ENCODE peak calls at places on chromosome X, in six cellular contexts. X, Y, S, D, U and P are unnamed samples.

GRCh38 chrX:106168107-106168506 is at the start of gene PWWP3B:
- DNase-seq in X (peak), Y (peak), S (no peak), U (peak), D (peak), P (peak)

GRCh38 chrX:30653415-30654131 is at the start of gene GK:
- DNase-seq in X (peak), U (no peak), S (peak), D (peak), Y (no peak), P (no peak)

GRCh38 chrX:139862208-139862607 is 70.6 kb downstream of the ATP11C start:
- DNase-seq in U (no peak), D (no peak), X (no peak), Y (no peak), S (no peak), P (peak)

GRCh38 chrX:13876652-13877051 is 59.8 kb upstream of the GPM6B start:
- DNase-seq in X (peak), Y (no peak), D (no peak), U (no peak), S (peak), P (no peak)

GRCh38 chrX:137545711-137546651 is 19.9 kb upstream of the ZIC3 start:
- DNase-seq in Y (no peak), D (no peak), X (no peak), U (no peak), S (no peak), P (peak)

GRCh38 chrX:23003121-23003520 is 3.4 kb downstream of the DDX53 start:
- DNase-seq in X (peak), Y (no peak), U (no peak), D (no peak), S (peak), P (peak)

GRCh38 chrX:70042399-70043371 is 7.1 kb downstream of the AWAT2 start:
- DNase-seq in X (no peak), S (peak), D (no peak), Y (no peak), U (no peak), P (peak)

GRCh38 chrX:11792461-11793421 is 34.7 kb downstream of the MSL3 start:
- DNase-seq in S (no peak), Y (no peak), X (no peak), D (no peak), U (no peak), P (no peak)

GRCh38 chrX:130084651-130085237 is 25.6 kb downstream of the ELF4 start:
- DNase-seq in Y (no peak), X (no peak), S (no peak), U (no peak), D (no peak), P (no peak)

GRCh38 chrX:149013081-149013480 is 492.0 kb downstream of the IDS start:
- DNase-seq in U (no peak), X (no peak), D (no peak), S (no peak), Y (no peak), P (no peak)

GRCh38 chrX:16155586-16155985 is 11.7 kb upstream of the MAGEB17 start:
- DNase-seq in D (no peak), X (no peak), U (no peak), Y (no peak), S (no peak), P (no peak)

GRCh38 chrX:53321216-53321942 is 40.0 kb upstream of the IQSEC2 start:
- DNase-seq in Y (no peak), D (no peak), S (no peak), U (no peak), X (no peak), P (no peak)

GRCh38 chrX:98141466-98141865 is 1257.8 kb downstream of the RPA4 start:
- DNase-seq in Y (no peak), X (no peak), S (no peak), D (no peak), U (no peak), P (peak)

GRCh38 chrX:7077241-7077909 is 70.1 kb upstream of the STS start:
- DNase-seq in U (no peak), X (no peak), Y (no peak), S (no peak), D (no peak), P (no peak)

GRCh38 chrX:131827935-131828334 is 195.2 kb upstream of the STK26 start:
- DNase-seq in U (no peak), D (peak), S (no peak), X (peak), Y (no peak), P (peak)

GRCh38 chrX:81564851-81565250 is 362.9 kb downstream of the SH3BGRL start:
- DNase-seq in S (no peak), X (no peak), U (peak), D (no peak), Y (no peak), P (peak)

GRCh38 chrX:22467571-22467970 is 194.9 kb downstream of the CBLL2 start:
- DNase-seq in S (no peak), U (no peak), D (no peak), Y (no peak), X (no peak), P (no peak)

GRCh38 chrX:26653050-26653449 is 437.1 kb downstream of the MAGEB5 start:
- DNase-seq in Y (no peak), S (no peak), U (no peak), D (no peak), X (no peak), P (peak)

GRCh38 chrX:150913511-150913910 is 15.0 kb upstream of the CD99L2 start:
- DNase-seq in X (peak), Y (no peak), U (no peak), D (no peak), S (peak), P (no peak)

GRCh38 chrX:78946178-78946896 is 1.1 kb downstream of the P2RY10 start:
- DNase-seq in S (no peak), D (no peak), U (no peak), Y (no peak), X (no peak), P (no peak)
- H3K4me3 ChIP-seq in S (no peak), D (no peak), U (no peak), Y (no peak), X (no peak), P (no peak)

GRCh38 chrX:113399501-113400192 is 559.0 kb upstream of the AMOT start:
- DNase-seq in Y (no peak), X (peak), U (no peak), S (no peak), D (no peak), P (no peak)

GRCh38 chrX:113400193-113400704 is 559.6 kb upstream of the AMOT start:
- DNase-seq in X (no peak), Y (peak), D (no peak), S (no peak), U (peak), P (peak)
- H3K4ac ChIP-seq in X (no peak), Y (no peak), D (no peak), S (no peak), U (no peak), P (no peak)

GRCh38 chrX:41116948-41117347 is 31.7 kb downstream of the USP9X start:
- DNase-seq in U (no peak), S (no peak), X (no peak), Y (no peak), D (no peak), P (no peak)
- H3K4me3 ChIP-seq in U (peak), S (no peak), X (no peak), Y (no peak), D (no peak), P (no peak)

DNA sequence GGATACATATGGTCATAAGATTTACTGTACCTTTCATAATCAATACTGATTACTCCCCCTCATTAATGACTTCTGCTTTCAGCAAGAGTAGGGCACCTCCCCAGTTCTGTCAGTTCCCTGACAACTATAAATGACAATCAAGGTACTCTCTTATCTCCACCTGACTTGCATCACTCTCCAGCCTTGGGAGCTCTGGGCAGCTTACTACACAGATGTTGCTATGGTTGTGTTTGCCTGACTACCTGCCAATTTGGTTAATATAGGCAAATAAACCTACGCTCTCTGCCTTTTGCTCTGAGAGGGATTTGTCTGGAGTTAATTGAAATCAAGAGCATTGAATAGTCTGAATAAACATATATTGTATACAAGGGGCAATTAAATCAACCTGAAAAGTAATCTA is 22.8 kb upstream of the MAP7D3 start:
- DNase-seq in D (no peak), U (no peak), S (no peak), Y (no peak), X (no peak), P (no peak)
- H3K4ac ChIP-seq in D (no peak), U (no peak), S (no peak), Y (no peak), X (no peak), P (no peak)

DNA sequence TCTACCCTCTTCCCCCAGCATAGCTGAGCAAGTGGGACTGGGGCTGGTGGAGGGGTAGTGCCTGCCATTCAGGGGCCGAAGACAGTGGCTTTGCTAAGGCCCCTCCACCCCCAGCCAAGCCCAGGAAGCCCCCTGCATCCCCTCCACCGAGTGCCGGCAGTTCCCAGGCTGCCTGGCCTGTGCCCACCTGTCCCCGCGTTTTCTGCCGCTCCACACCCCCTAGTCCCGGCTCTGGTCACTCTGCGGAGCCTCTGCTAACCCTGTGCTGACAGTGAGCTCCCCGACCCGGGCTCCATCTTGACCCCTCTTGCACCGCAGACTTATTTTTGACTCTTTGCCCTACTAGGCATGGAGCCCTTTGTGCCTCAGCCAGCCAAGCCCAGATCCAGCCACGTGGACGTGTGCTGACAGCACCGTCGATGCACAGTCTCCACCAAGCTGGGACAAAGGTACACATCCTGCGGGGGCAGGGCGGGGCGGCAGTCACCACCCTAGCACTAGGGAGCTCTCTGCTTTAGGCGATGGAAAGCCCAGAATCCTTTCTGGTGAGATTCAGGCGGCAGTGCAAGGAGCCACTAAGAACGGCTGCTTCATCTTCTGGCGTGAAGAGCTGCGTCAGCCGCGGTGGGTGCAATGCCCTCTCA is 96.6 kb downstream of the PHKA2 start:
- DNase-seq in D (no peak), U (no peak), Y (peak), S (no peak), X (no peak), P (peak)
- H3K4me3 ChIP-seq in D (no peak), U (peak), Y (no peak), S (no peak), X (no peak), P (no peak)

DNA sequence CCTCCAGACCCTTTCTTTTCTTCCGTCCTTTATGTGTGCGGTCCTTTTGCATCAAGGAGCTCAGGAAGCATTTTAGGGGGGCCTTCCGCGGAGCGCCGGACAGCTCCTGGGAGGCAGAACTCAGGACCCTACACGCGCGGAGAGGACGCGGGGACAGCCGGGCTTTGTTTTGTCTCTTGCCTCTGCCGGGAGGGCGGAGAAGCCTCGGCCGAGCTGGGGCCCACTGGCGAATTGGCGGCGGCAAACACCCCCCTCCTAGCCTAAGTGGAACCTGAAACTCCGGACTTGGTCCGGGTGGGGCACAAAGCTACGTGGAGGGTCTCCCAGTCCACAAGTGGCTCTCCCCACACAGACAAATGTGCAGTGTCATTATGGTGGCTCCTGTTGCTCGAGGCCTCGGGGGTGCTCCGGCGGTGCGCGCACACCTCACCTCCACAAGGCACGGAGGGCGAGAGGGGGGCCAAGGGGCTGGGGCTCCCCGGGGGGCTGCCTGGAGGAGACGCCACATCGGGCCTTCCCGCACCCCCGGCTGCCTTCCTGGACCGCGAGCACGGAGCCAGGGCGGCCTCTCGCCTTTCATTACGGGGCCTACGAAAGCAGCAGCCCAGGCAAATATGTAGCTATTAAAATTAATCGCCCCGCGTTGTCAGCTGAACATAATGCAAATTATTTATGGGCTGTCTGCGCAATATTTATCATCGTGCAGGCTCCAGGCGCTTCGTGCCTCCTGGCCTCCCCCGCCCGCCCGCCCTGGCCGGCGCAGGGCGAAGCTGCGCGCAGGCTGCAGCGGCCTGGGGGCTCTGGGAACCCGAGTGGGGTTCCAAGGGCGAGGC is 70.6 kb upstream of the BCOR start:
- DNase-seq in X (no peak), S (no peak), Y (no peak), U (no peak), D (no peak), P (peak)
- H3K4ac ChIP-seq in X (peak), S (no peak), Y (peak), U (peak), D (no peak), P (no peak)

DNA sequence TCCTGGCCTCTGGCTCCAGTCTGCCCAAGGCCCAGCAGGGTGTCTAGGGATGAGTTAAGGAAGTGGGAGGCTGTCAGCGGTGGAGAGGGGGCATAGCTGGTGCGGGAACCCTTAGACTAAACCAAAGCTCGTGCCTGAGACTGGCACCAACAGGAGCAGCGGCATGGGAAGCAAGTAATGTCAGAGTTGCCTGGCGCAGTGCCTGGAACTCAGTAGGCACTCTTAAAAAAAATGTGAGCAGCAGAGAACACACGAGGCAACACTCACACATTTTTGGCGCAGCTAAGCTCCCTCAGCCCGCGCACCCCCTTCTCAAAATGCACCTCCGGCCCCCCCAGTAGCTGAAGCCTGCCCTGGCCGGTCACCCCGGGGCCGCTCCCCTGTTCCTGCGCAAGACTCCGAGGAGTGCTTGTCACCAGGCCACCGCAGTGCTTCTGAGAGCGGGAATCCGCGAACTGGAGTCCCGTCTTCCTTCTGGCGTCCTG is 583 bp downstream of the GABRE start:
- DNase-seq in Y (no peak), S (no peak), X (peak), U (no peak), D (no peak), P (peak)
- H3K4me3 ChIP-seq in Y (peak), S (peak), X (peak), U (peak), D (no peak), P (no peak)

DNA sequence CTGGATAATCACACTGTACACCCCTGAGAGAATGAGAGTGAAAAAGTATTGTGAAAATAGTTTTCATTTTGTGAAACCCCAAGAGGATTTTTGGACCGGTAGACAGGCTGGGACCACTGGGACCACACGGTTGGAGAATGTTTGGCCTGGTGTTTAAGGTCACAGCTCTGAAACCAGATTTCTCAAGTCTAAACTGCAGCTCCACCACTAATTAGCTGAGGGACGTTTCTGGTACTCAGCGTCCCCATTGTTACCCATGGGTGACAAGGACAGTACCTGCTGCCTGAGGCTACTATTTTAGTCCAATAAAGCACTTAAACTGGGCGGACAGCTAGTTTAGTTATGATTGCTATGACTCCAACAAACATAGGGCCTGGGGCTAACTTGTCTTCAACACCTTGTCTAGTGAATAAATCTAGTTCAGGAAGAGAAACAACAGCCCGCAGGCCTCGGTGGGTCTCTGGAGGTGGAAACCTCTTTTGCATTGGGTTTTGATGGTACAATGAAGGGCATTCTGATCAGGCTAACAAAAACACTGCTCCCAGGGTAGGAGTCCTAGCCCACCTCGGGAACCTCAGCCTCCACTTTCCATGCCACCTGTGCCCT is 509 bp upstream of the USP11 start:
- DNase-seq in S (no peak), Y (peak), U (no peak), D (no peak), X (no peak), P (no peak)
- H3K4ac ChIP-seq in S (peak), Y (no peak), U (peak), D (no peak), X (peak), P (peak)